ENCODE peak calls at places on chromosomes 5 and 9, in eight cellular contexts. V is posterior vena cava, M is neural progenitor cell, K is caudate nucleus, N is H54, J is frontal cortex, G is left colon, X is GM12891. Z is an unnamed sample.

GRCh38 chr9:71814226-71814625 is 45.9 kb upstream of the CEMIP2 start:
- DNase-seq in V (no peak), M (no peak), K (no peak), N (no peak), J (no peak), G (no peak), X (no peak), Z (no peak)

GRCh38 chr9:112097712-112098688 is 77.1 kb downstream of the SUSD1 start:
- DNase-seq in V (peak), M (peak), K (peak), N (peak), J (peak), G (peak), X (peak), Z (peak)

GRCh38 chr9:95171001-95171400 is 146.5 kb downstream of the FANCC start:
- DNase-seq in V (no peak), M (no peak), K (no peak), N (no peak), J (no peak), G (no peak), X (no peak), Z (peak)

GRCh38 chr5:172350212-172351181 is 66.9 kb upstream of the UBTD2 start:
- DNase-seq in V (peak), M (no peak), K (no peak), N (no peak), J (no peak), G (no peak), X (no peak), Z (no peak)

GRCh38 chr9:75889977-75890540 is 414 bp upstream of the PCSK5 start:
- DNase-seq in V (peak), M (peak), K (no peak), N (peak), J (peak), G (peak), X (no peak), Z (peak)

GRCh38 chr9:99345936-99346335 is 123.9 kb downstream of the SEC61B start:
- DNase-seq in V (no peak), M (no peak), K (no peak), N (no peak), J (no peak), G (no peak), X (no peak), Z (peak)

GRCh38 chr5:167661605-167662004 is 629.8 kb upstream of the WWC1 start:
- DNase-seq in V (no peak), M (no peak), K (no peak), N (no peak), J (no peak), G (no peak), X (no peak), Z (no peak)

GRCh38 chr9:83242066-83242465 is 179.1 kb upstream of the RASEF start:
- DNase-seq in V (no peak), M (no peak), K (no peak), N (no peak), J (no peak), G (no peak), X (no peak), Z (no peak)

Z was measured in IMR-90.